ENCODE peak calls at places on chromosome 13, in eight cellular contexts. E is right cardiac atrium, L is tibial artery, K is neuronal stem cell, M is neural progenitor cell, I is K562, P is testis, R is iPS DF 6.9. A is an unnamed sample. For H3K9me3, the result is how much of the 10 kb centered on the place peaks cover.

GRCh38 chr13:78460176-78460575 is 143.2 kb downstream of the POU4F1 start:
- DNase-seq in P (no peak), R (no peak), M (no peak), L (no peak), I (no peak), K (no peak), E (no peak), A (no peak)

GRCh38 chr13:113411216-113412023 is 41.9 kb downstream of the ADPRHL1 start:
- DNase-seq in K (no peak), E (peak), I (no peak), M (peak), R (no peak), P (no peak), L (peak), A (no peak)

GRCh38 chr13:101634142-101634541 is 181.7 kb downstream of the ITGBL1 start:
- DNase-seq in I (no peak), M (no peak), R (no peak), K (no peak), E (no peak), L (no peak), P (no peak), A (no peak)

GRCh38 chr13:55497486-55497885 is 1643.2 kb upstream of the PRR20A start:
- DNase-seq in P (no peak), E (no peak), K (no peak), I (no peak), L (no peak), R (no peak), M (no peak), A (no peak)

GRCh38 chr13:112985803-112986408 is 16.9 kb downstream of the MCF2L start:
- DNase-seq in M (no peak), P (no peak), R (no peak), I (no peak), E (peak), K (no peak), L (no peak), A (no peak)

GRCh38 chr13:43848250-43848649 is 31.3 kb downstream of the CCDC122 start:
- DNase-seq in L (no peak), P (no peak), K (no peak), M (no peak), R (no peak), I (no peak), E (no peak), A (no peak)

GRCh38 chr13:32142956-32143375 is 111.4 kb downstream of the FRY start:
- DNase-seq in K (no peak), P (no peak), L (no peak), E (no peak), R (peak), M (peak), I (no peak), A (peak)

GRCh38 chr13:112873851-112874750 is 94.9 kb upstream of the MCF2L start:
- DNase-seq in I (peak), M (peak), E (peak), R (peak), K (peak), L (peak), P (peak), A (peak)

GRCh38 chr13:37595162-37595561 is 3.4 kb downstream of the POSTN start:
- DNase-seq in L (no peak), K (no peak), E (no peak), M (no peak), P (no peak), I (no peak), R (peak), A (no peak)

GRCh38 chr13:35995136-35995535 is 136.0 kb downstream of the DCLK1 start:
- DNase-seq in M (no peak), L (no peak), P (no peak), E (no peak), K (no peak), R (no peak), I (no peak), A (peak)

GRCh38 chr13:18946738-18947137 is 234.9 kb downstream of the TUBA3C start:
- DNase-seq in I (no peak), K (no peak), L (no peak), R (no peak), M (no peak), P (no peak), E (no peak), A (no peak)
- H3K9me3 ChIP-seq in I (under half), K (half or more), L (under half), R (under half), M (under half), P (under half), E (under half), A (under half)

GRCh38 chr13:33548065-33548464 is 262.5 kb upstream of the STARD13 start:
- DNase-seq in M (no peak), R (no peak), P (no peak), K (no peak), I (no peak), L (no peak), E (no peak), A (no peak)

GRCh38 chr13:33554919-33555791 is 262.8 kb upstream of the RFC3 start:
- DNase-seq in L (no peak), R (no peak), E (no peak), P (no peak), M (peak), K (no peak), I (no peak), A (peak)

GRCh38 chr13:33545492-33545891 is 259.9 kb upstream of the STARD13 start:
- DNase-seq in L (no peak), K (no peak), I (no peak), M (no peak), E (no peak), P (no peak), R (no peak), A (no peak)

GRCh38 chr13:33547035-33547434 is 261.5 kb upstream of the STARD13 start:
- DNase-seq in I (no peak), R (no peak), M (no peak), E (no peak), L (no peak), K (no peak), P (no peak), A (no peak)

DNA sequence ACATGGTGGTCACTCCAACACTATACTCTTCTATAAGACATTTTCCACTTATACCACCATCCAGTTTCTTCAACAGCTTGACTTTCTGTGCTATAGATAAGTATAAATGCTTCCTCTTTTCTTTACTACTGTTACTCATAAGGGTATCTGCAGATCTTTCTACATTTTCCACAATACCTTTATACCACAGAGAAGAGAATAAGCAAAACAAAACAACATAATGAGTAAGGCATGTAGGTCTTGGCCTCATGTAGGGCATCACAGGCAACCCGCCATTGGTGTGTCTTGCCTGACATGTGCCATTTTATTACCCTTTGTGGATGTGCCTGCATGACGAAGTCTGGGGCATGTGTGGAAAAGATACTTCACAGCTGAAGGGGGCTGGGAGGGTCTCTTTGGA is 265.3 kb upstream of the STARD13 start:
- DNase-seq in L (no peak), M (no peak), K (no peak), P (no peak), I (no peak), R (no peak), E (no peak), A (no peak)
- H3K9me3 ChIP-seq in L (under half), M (under half), K (under half), P (under half), I (under half), R (under half), E (under half), A (under half)

GRCh38 chr13:111587249-111587648 is 266.8 kb downstream of the TEX29 start:
- DNase-seq in K (no peak), E (no peak), M (no peak), I (no peak), L (no peak), R (no peak), P (no peak), A (no peak)

GRCh38 chr13:111589992-111590391 is 269.6 kb downstream of the TEX29 start:
- DNase-seq in R (no peak), M (no peak), I (no peak), P (no peak), E (no peak), L (no peak), K (no peak), A (no peak)

GRCh38 chr13:111590796-111591195 is 270.4 kb downstream of the TEX29 start:
- DNase-seq in E (no peak), P (no peak), M (no peak), K (no peak), L (no peak), I (no peak), R (no peak), A (no peak)

GRCh38 chr13:111586291-111586690 is 265.8 kb downstream of the TEX29 start:
- DNase-seq in R (no peak), E (no peak), K (no peak), M (no peak), I (no peak), L (no peak), P (no peak), A (no peak)

DNA sequence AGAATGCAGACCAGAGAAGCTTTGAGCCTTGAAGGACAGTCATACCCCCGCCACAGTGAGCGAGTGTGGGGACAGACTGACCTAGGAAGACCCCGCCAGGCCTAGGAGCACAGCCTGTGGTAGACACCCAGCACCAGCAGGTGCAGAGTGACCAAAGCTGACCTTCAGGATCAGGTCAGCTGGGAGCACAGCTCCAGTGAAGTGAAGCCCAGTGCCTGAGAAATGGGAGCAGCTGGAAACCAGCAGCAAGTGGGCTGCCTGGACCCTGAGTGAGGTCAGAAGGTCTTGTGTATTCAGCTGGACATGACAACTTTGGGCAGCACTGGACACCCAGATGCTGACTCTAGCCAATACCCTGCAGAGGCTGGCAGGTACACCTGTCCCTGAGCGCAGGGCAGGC is 268.9 kb downstream of the TEX29 start:
- DNase-seq in M (no peak), P (no peak), R (no peak), L (no peak), K (no peak), I (no peak), E (no peak), A (no peak)
- H3K9me3 ChIP-seq in M (under half), P (under half), R (under half), L (under half), K (under half), I (under half), E (under half), A (under half)

DNA sequence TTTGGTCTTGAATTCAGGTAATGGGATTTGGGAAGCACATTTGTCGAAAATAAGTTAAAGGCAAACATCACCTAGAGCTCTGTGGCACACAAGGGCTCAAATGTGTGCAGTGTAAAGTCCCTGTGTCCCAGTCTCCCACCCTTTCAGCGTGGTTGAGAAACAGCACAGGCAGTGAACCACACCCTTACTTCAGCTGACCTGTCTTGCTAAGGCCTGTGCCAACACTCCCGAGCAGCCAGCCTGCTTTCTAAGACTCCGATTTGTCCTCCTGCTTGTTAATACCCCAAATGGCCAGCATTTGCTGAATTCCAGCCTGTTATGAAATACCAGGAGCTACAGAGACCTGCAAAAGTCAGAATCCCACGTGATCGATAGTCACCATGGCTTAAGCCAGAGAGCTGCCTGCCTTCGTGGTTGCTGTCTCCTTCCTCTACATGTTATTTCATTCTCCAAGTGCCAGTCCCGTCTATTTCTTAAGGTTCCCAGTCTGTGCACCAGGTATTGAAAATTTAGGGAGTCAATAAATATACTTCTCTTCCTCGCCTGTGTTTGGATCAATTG is 200.5 kb downstream of the FGF9 start:
- DNase-seq in R (no peak), P (no peak), K (no peak), I (no peak), E (no peak), M (no peak), L (no peak), A (no peak)
- H3K9me3 ChIP-seq in R (under half), P (under half), K (under half), I (under half), E (under half), M (under half), L (under half), A (under half)

GRCh38 chr13:48318714-48319457 is 15.3 kb downstream of the RB1 start:
- DNase-seq in K (no peak), M (no peak), E (peak), I (no peak), L (peak), R (no peak), P (no peak), A (no peak)

GRCh38 chr13:48316826-48317510 is 13.4 kb downstream of the RB1 start:
- DNase-seq in L (no peak), E (peak), R (no peak), K (no peak), I (no peak), P (no peak), M (no peak), A (no peak)

GRCh38 chr13:48319458-48320395 is 16.2 kb downstream of the RB1 start:
- DNase-seq in M (no peak), K (no peak), L (no peak), P (no peak), R (no peak), E (peak), I (no peak), A (no peak)

GRCh38 chr13:48317511-48317981 is 14.0 kb downstream of the RB1 start:
- DNase-seq in E (peak), L (no peak), P (no peak), R (no peak), I (no peak), K (no peak), M (no peak), A (no peak)

DNA sequence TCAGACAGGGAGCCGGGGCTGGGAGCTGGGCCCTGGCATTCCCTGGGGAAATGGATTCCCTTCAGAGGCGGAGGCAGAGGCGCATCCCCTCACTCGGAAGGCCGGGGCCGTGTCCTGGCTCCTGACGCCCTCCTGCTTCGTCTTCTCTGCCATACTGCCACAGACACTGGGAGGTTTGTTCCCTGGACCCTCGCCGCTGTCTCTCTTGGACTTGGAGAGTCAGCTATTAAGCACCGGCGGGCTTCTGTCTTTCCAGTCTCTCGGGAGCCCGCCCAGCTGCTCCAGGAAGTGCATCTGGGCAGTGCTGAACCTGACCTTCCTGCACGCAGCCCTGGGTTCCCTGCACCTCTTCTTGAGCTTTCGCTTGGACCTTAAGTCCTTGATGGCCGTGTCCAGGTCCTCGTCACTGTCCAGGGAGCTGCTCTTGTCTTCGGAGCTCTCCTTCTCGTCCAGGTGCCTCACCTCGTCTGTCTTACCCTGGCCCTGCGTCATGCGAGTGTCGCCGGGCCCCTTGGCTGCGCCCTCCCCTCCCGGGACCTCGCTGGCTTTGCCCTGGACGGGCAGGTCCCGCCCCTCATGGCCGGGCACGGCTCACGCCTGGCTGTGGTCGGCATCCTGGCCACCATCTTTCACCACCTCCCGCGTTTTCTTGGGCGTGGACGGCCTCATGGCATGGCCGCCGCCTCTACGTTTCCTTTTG is 14.6 kb downstream of the RB1 start:
- DNase-seq in R (no peak), M (no peak), P (no peak), I (no peak), E (peak), L (no peak), K (no peak), A (no peak)
- H3K9me3 ChIP-seq in R (under half), M (under half), P (under half), I (under half), E (under half), L (under half), K (under half), A (under half)

DNA sequence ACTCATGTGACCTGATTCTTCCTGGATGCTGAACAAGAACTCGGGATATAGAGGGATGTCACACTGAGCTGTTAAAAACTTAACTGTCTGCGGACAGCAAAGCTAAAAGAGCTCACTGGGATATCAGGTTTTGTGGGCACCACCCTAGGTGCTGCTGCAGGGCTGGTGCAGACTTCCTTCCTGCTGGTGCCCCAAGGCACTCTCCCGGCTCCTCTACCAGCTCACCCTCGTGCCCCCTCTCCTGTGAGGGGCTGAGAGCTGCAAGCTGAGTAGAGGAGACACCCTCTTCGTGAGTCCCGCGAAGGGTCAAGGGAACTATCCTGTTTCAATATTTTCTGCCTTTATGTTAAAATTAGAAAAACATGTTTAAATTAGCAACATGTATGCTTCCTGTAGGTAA is 1475.7 kb downstream of the EFNB2 start:
- DNase-seq in I (no peak), E (no peak), P (no peak), K (no peak), L (no peak), R (no peak), M (no peak), A (no peak)
- H3K9me3 ChIP-seq in I (under half), E (under half), P (under half), K (under half), L (under half), R (under half), M (under half), A (under half)

DNA sequence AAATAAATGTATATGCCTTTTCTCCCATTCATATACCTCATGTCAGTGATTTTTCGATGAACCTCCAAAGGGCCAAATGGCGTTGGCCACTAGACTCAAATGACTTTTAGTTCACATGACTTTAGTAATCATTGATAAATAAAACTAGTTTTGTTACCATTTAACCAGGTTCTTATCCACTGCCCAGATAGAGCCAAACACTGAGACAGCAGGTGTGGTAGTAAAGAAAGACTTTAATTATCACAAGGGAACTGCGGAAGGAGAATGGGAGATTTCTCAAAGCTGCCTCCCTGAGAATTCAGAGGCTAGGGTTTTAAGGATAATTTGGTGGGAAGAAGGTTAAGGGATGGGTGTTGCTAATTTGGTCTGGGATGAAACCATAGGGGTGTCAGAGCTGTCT is 19.4 kb upstream of the KBTBD6 start:
- DNase-seq in K (no peak), M (no peak), R (no peak), P (no peak), I (no peak), L (no peak), E (no peak), A (no peak)
- H3K9me3 ChIP-seq in K (under half), M (under half), R (under half), P (under half), I (under half), L (under half), E (under half), A (under half)